ENCODE peak calls at places on chromosomes 16 and 17, in ten cellular contexts. One of them, this sample, is unnamed.

GRCh38 chr16:22029632-22030031 is 21.7 kb downstream of the MOSMO start:
- DNase-seq in HCT116: no peak
- DNase-seq in adrenal gland: no peak
- DNase-seq in A549: no peak
- DNase-seq in testis: no peak
- DNase-seq in heart left ventricle: no peak
- DNase-seq in uterus: no peak
- DNase-seq in tibial nerve: no peak
- DNase-seq in H54: no peak
- DNase-seq in thyroid gland: no peak
- DNase-seq in this sample: no peak

GRCh38 chr17:14464741-14465140 is 163.9 kb downstream of the HS3ST3B1 start:
- DNase-seq in HCT116: no peak
- DNase-seq in adrenal gland: no peak
- DNase-seq in A549: no peak
- DNase-seq in testis: no peak
- DNase-seq in heart left ventricle: no peak
- DNase-seq in uterus: no peak
- DNase-seq in tibial nerve: no peak
- DNase-seq in H54: no peak
- DNase-seq in thyroid gland: no peak
- DNase-seq in this sample: no peak

GRCh38 chr17:59892251-59892848 is 393 bp downstream of the TUBD1 start:
- DNase-seq in HCT116: no peak
- DNase-seq in adrenal gland: peak; percentile 8
- DNase-seq in A549: no peak
- DNase-seq in testis: peak; percentile 18
- DNase-seq in heart left ventricle: no peak
- DNase-seq in uterus: no peak
- DNase-seq in tibial nerve: no peak
- DNase-seq in H54: no peak
- DNase-seq in thyroid gland: no peak
- DNase-seq in this sample: no peak

GRCh38 chr17:59328534-59329095 is 2.8 kb upstream of the YPEL2 start:
- DNase-seq in HCT116: no peak
- DNase-seq in adrenal gland: no peak
- DNase-seq in A549: no peak
- DNase-seq in testis: no peak
- DNase-seq in heart left ventricle: no peak
- DNase-seq in uterus: no peak
- DNase-seq in tibial nerve: no peak
- DNase-seq in H54: no peak
- DNase-seq in thyroid gland: no peak
- DNase-seq in this sample: no peak

GRCh38 chr17:38893612-38894011 is 23.8 kb downstream of the LASP1 start:
- DNase-seq in HCT116: no peak
- DNase-seq in adrenal gland: peak; percentile 38
- DNase-seq in A549: no peak
- DNase-seq in testis: no peak
- DNase-seq in heart left ventricle: peak; percentile 59
- DNase-seq in uterus: no peak
- DNase-seq in tibial nerve: no peak
- DNase-seq in H54: no peak
- DNase-seq in thyroid gland: peak; percentile 14
- DNase-seq in this sample: no peak

GRCh38 chr16:996672-997071 is 15.1 kb downstream of the SOX8 start:
- DNase-seq in HCT116: no peak
- DNase-seq in adrenal gland: no peak
- DNase-seq in A549: no peak
- DNase-seq in testis: no peak
- DNase-seq in heart left ventricle: no peak
- DNase-seq in uterus: no peak
- DNase-seq in tibial nerve: no peak
- DNase-seq in H54: no peak
- DNase-seq in thyroid gland: no peak
- DNase-seq in this sample: no peak

GRCh38 chr17:38898812-38899348 is 26.5 kb upstream of the LASP1NB start:
- DNase-seq in HCT116: no peak
- DNase-seq in adrenal gland: no peak
- DNase-seq in A549: no peak
- DNase-seq in testis: no peak
- DNase-seq in heart left ventricle: peak; percentile 64
- DNase-seq in uterus: no peak
- DNase-seq in tibial nerve: no peak
- DNase-seq in H54: no peak
- DNase-seq in thyroid gland: peak; percentile 34
- DNase-seq in this sample: no peak

GRCh38 chr17:69581061-69581955 is 166.8 kb downstream of the MAP2K6 start:
- DNase-seq in HCT116: no peak
- DNase-seq in adrenal gland: no peak
- DNase-seq in A549: no peak
- DNase-seq in testis: no peak
- DNase-seq in heart left ventricle: peak; percentile 18
- DNase-seq in uterus: no peak
- DNase-seq in tibial nerve: no peak
- DNase-seq in H54: no peak
- DNase-seq in thyroid gland: peak; percentile 53
- DNase-seq in this sample: no peak

GRCh38 chr17:28743243-28744103 is at the start of gene TRAF4:
- DNase-seq in HCT116: peak; percentile 79
- DNase-seq in adrenal gland: peak; percentile 77
- DNase-seq in A549: peak; percentile 96
- DNase-seq in testis: peak; percentile 84
- DNase-seq in heart left ventricle: peak; percentile 79
- DNase-seq in uterus: peak; percentile 67
- DNase-seq in tibial nerve: peak; percentile 73
- DNase-seq in H54: peak; percentile 97
- DNase-seq in thyroid gland: peak; percentile 84
- DNase-seq in this sample: peak; percentile 90

GRCh38 chr16:2816751-2817495 is at the start of gene PRSS21:
- DNase-seq in HCT116: no peak
- DNase-seq in adrenal gland: peak; percentile 4
- DNase-seq in A549: no peak
- DNase-seq in testis: no peak
- DNase-seq in heart left ventricle: no peak
- DNase-seq in uterus: no peak
- DNase-seq in tibial nerve: no peak
- DNase-seq in H54: no peak
- DNase-seq in thyroid gland: no peak
- DNase-seq in this sample: peak; percentile 27

DNA sequence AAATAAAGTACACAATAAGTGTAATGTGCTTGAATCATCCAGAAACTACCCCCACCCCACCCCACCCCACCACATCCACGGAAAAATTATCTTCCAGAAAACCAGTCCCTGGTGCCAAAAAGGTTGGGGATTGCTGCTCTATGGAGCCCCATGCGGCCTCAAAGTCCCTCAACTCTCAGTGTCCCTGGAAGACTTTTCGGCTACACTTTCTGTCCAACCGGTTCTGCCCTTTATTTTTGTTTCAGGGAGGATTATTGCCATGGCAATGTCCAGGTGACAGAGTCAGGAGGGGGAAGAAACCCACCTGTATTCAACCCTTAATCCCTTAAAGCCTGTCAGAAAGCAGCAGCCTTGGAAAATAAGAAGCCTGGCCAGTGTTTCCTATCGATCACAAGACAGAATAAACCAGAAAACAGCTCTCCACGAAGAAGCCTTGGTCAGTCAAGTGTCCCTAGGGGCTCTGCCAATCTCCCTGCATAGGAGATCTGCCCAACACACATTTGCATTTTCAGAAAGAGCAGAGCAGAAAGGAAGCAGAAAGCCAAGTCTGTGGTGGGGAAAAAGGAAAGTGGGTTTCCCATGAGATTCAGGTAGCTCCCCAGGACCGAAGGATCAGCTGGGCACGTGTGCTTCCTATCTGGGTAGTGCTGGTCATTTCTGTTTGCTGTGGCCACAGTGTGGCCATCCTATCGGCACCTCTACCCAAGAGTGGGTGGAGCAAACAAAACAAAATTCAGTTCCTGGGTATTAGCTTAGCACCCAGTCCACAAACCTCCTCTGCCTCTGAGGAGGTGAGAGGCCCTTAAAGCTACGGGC is 342.7 kb downstream of the SOX9 start:
- DNase-seq in HCT116: no peak
- DNase-seq in adrenal gland: no peak
- DNase-seq in A549: no peak
- DNase-seq in testis: no peak
- DNase-seq in heart left ventricle: no peak
- DNase-seq in uterus: no peak
- DNase-seq in tibial nerve: no peak
- DNase-seq in H54: no peak
- DNase-seq in thyroid gland: peak; percentile 79
- DNase-seq in this sample: no peak
- TF ChIP-seq POLR2A in HCT116: no peak
- TF ChIP-seq POLR2A in adrenal gland: no peak
- TF ChIP-seq POLR2A in A549: no peak
- TF ChIP-seq POLR2A in testis: no peak
- TF ChIP-seq POLR2A in heart left ventricle: no peak
- TF ChIP-seq POLR2A in uterus: no peak
- TF ChIP-seq POLR2A in tibial nerve: no peak
- TF ChIP-seq POLR2A in H54: no peak
- TF ChIP-seq POLR2A in thyroid gland: no peak
- TF ChIP-seq POLR2A in this sample: no peak

DNA sequence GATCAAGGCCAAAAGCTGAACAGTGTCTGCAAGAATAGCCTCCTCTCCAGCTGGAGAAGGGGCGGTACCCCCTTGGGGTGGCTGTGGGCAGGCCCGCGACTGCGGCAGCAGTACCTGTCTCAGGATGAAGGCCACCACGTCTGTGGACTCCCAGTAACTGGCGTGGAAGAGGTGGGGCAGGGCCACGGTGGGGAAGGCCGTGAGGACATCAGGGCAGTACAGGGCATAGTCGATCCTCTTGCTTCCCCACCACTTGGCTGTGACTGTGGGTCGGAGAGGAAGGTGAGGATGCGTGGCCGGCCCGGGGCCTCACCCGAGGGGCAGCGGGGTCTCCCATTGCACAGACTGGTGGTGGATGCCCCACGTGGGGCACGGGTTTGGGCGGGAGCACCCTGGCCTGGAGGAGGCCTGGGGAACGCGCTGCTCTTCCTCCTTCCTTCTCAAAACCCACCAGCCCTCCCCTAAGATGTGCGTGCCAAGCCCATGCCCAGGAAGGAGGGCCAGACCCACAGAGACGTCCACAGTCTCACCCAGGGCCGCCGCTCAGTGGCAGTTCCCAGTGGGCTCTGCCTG is 26.0 kb downstream of the PIMREG start:
- DNase-seq in HCT116: no peak
- DNase-seq in adrenal gland: no peak
- DNase-seq in A549: no peak
- DNase-seq in testis: no peak
- DNase-seq in heart left ventricle: no peak
- DNase-seq in uterus: no peak
- DNase-seq in tibial nerve: no peak
- DNase-seq in H54: no peak
- DNase-seq in thyroid gland: no peak
- DNase-seq in this sample: no peak
- TF ChIP-seq POLR2A in HCT116: no peak
- TF ChIP-seq POLR2A in adrenal gland: no peak
- TF ChIP-seq POLR2A in A549: no peak
- TF ChIP-seq POLR2A in testis: no peak
- TF ChIP-seq POLR2A in heart left ventricle: no peak
- TF ChIP-seq POLR2A in uterus: no peak
- TF ChIP-seq POLR2A in tibial nerve: no peak
- TF ChIP-seq POLR2A in H54: no peak
- TF ChIP-seq POLR2A in thyroid gland: no peak
- TF ChIP-seq POLR2A in this sample: no peak

GRCh38 chr16:83878838-83879237 is 20.1 kb upstream of the MLYCD start:
- DNase-seq in HCT116: peak; percentile 52
- DNase-seq in adrenal gland: no peak
- DNase-seq in A549: peak; percentile 38
- DNase-seq in testis: no peak
- DNase-seq in heart left ventricle: no peak
- DNase-seq in uterus: no peak
- DNase-seq in tibial nerve: no peak
- DNase-seq in H54: no peak
- DNase-seq in thyroid gland: no peak
- DNase-seq in this sample: no peak
- TF ChIP-seq POLR2A in HCT116: no peak
- TF ChIP-seq POLR2A in adrenal gland: no peak
- TF ChIP-seq POLR2A in A549: no peak
- TF ChIP-seq POLR2A in testis: no peak
- TF ChIP-seq POLR2A in heart left ventricle: no peak
- TF ChIP-seq POLR2A in uterus: no peak
- TF ChIP-seq POLR2A in tibial nerve: no peak
- TF ChIP-seq POLR2A in H54: no peak
- TF ChIP-seq POLR2A in thyroid gland: no peak
- TF ChIP-seq POLR2A in this sample: no peak

DNA sequence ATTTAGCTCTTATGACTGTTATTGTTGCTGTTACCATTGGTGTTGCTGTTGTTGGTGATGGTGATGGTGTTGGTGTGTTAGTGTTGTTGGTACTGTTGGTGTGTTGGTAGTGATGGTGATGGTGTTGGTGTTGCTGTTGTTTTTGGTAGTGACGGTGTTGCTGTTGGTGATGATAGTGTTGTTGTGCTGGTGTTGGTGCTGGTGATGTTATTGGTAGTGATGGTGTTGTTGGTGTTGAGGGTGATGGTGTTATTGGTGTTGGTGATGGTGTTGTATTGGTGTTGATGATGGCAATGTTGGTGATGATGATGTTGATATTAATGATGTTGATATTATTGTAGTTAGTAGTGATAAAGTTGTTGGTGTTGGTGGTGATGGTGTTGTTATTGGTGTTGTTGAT is 285.7 kb upstream of the FOXF1 start:
- DNase-seq in HCT116: no peak
- DNase-seq in adrenal gland: no peak
- DNase-seq in A549: no peak
- DNase-seq in testis: no peak
- DNase-seq in heart left ventricle: no peak
- DNase-seq in uterus: no peak
- DNase-seq in tibial nerve: no peak
- DNase-seq in H54: no peak
- DNase-seq in thyroid gland: no peak
- DNase-seq in this sample: no peak
- TF ChIP-seq POLR2A in HCT116: no peak
- TF ChIP-seq POLR2A in adrenal gland: no peak
- TF ChIP-seq POLR2A in A549: no peak
- TF ChIP-seq POLR2A in testis: no peak
- TF ChIP-seq POLR2A in heart left ventricle: no peak
- TF ChIP-seq POLR2A in uterus: no peak
- TF ChIP-seq POLR2A in tibial nerve: no peak
- TF ChIP-seq POLR2A in H54: no peak
- TF ChIP-seq POLR2A in thyroid gland: no peak
- TF ChIP-seq POLR2A in this sample: no peak